ENCODE peak calls at places on chromosomes 4 and X, in six cellular contexts. H is skeletal muscle cell, M is heart left ventricle, D is coronary artery, O is HepG2, S is heart right ventricle. Z is an unnamed sample.

GRCh38 chr4:123661080-123661737 is 264.6 kb downstream of the SPRY1 start:
- DNase-seq in H (no peak), M (no peak), D (no peak), O (no peak), S (no peak), Z (peak)

GRCh38 chr4:3657917-3658913 is 108.0 kb upstream of the ADRA2C start:
- DNase-seq in H (peak), M (no peak), D (peak), O (no peak), S (no peak), Z (no peak)

GRCh38 chrX:123140454-123140853 is 43.6 kb upstream of the GRIA3 start:
- DNase-seq in H (no peak), M (no peak), D (no peak), O (no peak), S (no peak), Z (no peak)

GRCh38 chr4:174318829-174319764 is 35.4 kb downstream of the CEP44 start:
- DNase-seq in H (peak), M (no peak), D (no peak), O (peak), S (no peak), Z (peak)

GRCh38 chr4:7323872-7324650 is 110.7 kb downstream of the PSAPL1 start:
- DNase-seq in H (no peak), M (peak), D (no peak), O (peak), S (no peak), Z (no peak)

GRCh38 chr4:163544407-163545038 is 50.0 kb downstream of the TMA16 start:
- DNase-seq in H (no peak), M (peak), D (no peak), O (peak), S (peak), Z (peak)

GRCh38 chr4:23038626-23039245 is 346.0 kb downstream of the GBA3 start:
- DNase-seq in H (no peak), M (no peak), D (no peak), O (no peak), S (no peak), Z (no peak)

GRCh38 chr4:185721190-185721948 is 90.6 kb downstream of the SORBS2 start:
- DNase-seq in H (no peak), M (no peak), D (no peak), O (peak), S (no peak), Z (no peak)

GRCh38 chr4:106297636-106298035 is 18.4 kb downstream of the TBCK start:
- DNase-seq in H (no peak), M (no peak), D (no peak), O (no peak), S (no peak), Z (no peak)

GRCh38 chr4:3404546-3404945 is 37.2 kb upstream of the HGFAC start:
- DNase-seq in H (no peak), M (peak), D (no peak), O (no peak), S (no peak), Z (no peak)

GRCh38 chr4:39166177-39166576 is 16.2 kb upstream of the WDR19 start:
- DNase-seq in H (no peak), M (no peak), D (no peak), O (no peak), S (no peak), Z (no peak)

GRCh38 chr4:67983333-67983732 is 20.0 kb upstream of the TMPRSS11A start:
- DNase-seq in H (no peak), M (no peak), D (no peak), O (no peak), S (no peak), Z (peak)

GRCh38 chr4:188432328-188432727 is 293.1 kb downstream of the TRIML1 start:
- DNase-seq in H (no peak), M (no peak), D (no peak), O (no peak), S (no peak), Z (peak)

GRCh38 chrX:151694121-151694520 is 1.1 kb upstream of the PRRG3 start:
- DNase-seq in H (no peak), M (no peak), D (no peak), O (no peak), S (no peak), Z (no peak)
- H3K4me3 ChIP-seq in H (no peak), M (no peak), D (no peak), O (no peak), S (no peak), Z (no peak)

GRCh38 chr4:76963136-76963477 is 13.6 kb downstream of the SEPTIN11 start:
- DNase-seq in H (no peak), M (no peak), D (no peak), O (no peak), S (no peak), Z (no peak)

GRCh38 chr4:76964769-76965168 is 15.2 kb downstream of the SEPTIN11 start:
- DNase-seq in H (no peak), M (no peak), D (no peak), O (no peak), S (no peak), Z (no peak)

GRCh38 chr4:76969493-76969892 is 19.9 kb downstream of the SEPTIN11 start:
- DNase-seq in H (no peak), M (no peak), D (no peak), O (no peak), S (no peak), Z (no peak)

GRCh38 chr4:76968937-76969336 is 19.4 kb downstream of the SEPTIN11 start:
- DNase-seq in H (no peak), M (no peak), D (no peak), O (no peak), S (no peak), Z (no peak)

DNA sequence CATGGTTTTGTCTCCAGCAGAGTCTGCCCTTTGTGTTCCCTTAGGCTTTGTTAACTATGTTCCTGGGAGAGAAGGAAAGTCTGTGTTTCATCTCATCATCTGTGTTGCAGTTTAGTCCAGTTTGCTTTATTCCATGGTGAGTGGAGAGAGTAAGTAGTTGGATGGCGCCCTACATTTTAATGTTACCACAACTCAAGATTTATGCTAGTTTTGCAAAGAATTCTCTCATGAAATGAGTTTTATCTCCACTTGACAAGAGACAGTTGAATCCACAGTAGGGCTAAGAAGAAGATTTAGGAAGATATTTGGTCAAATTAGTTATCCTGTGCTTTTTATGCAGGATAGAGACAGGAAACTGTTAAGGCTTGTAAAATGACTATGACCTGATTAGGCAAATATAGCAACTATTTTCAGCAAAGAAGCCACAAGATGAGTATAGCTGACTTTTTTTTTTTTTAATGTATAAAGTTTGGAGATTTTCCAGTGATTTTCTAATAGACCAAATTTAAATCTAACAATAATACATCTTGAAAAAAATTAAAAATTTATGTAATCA is 16.6 kb downstream of the SEPTIN11 start:
- DNase-seq in H (no peak), M (no peak), D (no peak), O (no peak), S (no peak), Z (no peak)
- H3K4me3 ChIP-seq in H (no peak), M (no peak), D (no peak), O (no peak), S (no peak), Z (no peak)

GRCh38 chr4:62170235-62170634 is 970.1 kb downstream of the ADGRL3 start:
- DNase-seq in H (no peak), M (no peak), D (no peak), O (no peak), S (no peak), Z (no peak)
- H3K4me3 ChIP-seq in H (no peak), M (no peak), D (no peak), O (no peak), S (no peak), Z (no peak)

GRCh38 chr4:24226018-24226417 is 336.2 kb upstream of the PPARGC1A start:
- DNase-seq in H (no peak), M (no peak), D (no peak), O (no peak), S (no peak), Z (peak)
- H3K4me3 ChIP-seq in H (peak), M (no peak), D (no peak), O (no peak), S (no peak), Z (no peak)

Z was measured in epithelial cell of esophagus.